ENCODE peak calls at places on chromosomes 5 and 9, in six cellular contexts. B is SK-N-MC, U is breast epithelium, Y is spleen, J is transverse colon, R is HCT116. W is an unnamed sample.

GRCh38 chr9:133485531-133486260 is 6.8 kb upstream of the SLC2A6 start:
- DNase-seq in B (no peak), R (no peak), U (no peak), J (no peak), Y (peak), W (no peak)

GRCh38 chr9:72873456-72873855 is 79.4 kb downstream of the ALDH1A1 start:
- DNase-seq in Y (no peak), B (no peak), R (no peak), J (no peak), U (no peak), W (no peak)

GRCh38 chr9:128838338-128838737 is 8.7 kb upstream of the SPOUT1 start:
- DNase-seq in R (no peak), U (no peak), J (no peak), B (no peak), Y (no peak), W (no peak)

GRCh38 chr9:130825809-130826208 is 9.2 kb upstream of the ABL1 start:
- DNase-seq in J (no peak), U (no peak), R (no peak), B (no peak), Y (no peak), W (no peak)

GRCh38 chr5:134566741-134567221 is 41.3 kb downstream of the JADE2 start:
- DNase-seq in R (no peak), U (no peak), B (no peak), Y (no peak), J (no peak), W (no peak)

GRCh38 chr9:135989722-135990467 is 28.7 kb upstream of the UBAC1 start:
- DNase-seq in U (no peak), J (no peak), B (no peak), Y (peak), R (no peak), W (no peak)

GRCh38 chr5:95741458-95741857 is 10.3 kb downstream of the RHOBTB3 start:
- DNase-seq in B (no peak), Y (no peak), J (no peak), U (no peak), R (no peak), W (no peak)

GRCh38 chr9:7799234-7799933 is at the start of gene DMAC1:
- DNase-seq in Y (peak), B (peak), R (peak), U (peak), J (peak), W (peak)

GRCh38 chr9:130448035-130448624 is 3.4 kb downstream of the ASS1 start:
- DNase-seq in Y (no peak), U (no peak), R (no peak), J (no peak), B (peak), W (no peak)

GRCh38 chr9:31032206-31032605 is 1352.2 kb upstream of the ACO1 start:
- DNase-seq in R (no peak), U (no peak), Y (no peak), J (no peak), B (no peak), W (no peak)

GRCh38 chr5:1002836-1003235 is 5.8 kb upstream of the NKD2 start:
- DNase-seq in R (no peak), U (no peak), B (no peak), J (no peak), Y (peak), W (peak)

DNA sequence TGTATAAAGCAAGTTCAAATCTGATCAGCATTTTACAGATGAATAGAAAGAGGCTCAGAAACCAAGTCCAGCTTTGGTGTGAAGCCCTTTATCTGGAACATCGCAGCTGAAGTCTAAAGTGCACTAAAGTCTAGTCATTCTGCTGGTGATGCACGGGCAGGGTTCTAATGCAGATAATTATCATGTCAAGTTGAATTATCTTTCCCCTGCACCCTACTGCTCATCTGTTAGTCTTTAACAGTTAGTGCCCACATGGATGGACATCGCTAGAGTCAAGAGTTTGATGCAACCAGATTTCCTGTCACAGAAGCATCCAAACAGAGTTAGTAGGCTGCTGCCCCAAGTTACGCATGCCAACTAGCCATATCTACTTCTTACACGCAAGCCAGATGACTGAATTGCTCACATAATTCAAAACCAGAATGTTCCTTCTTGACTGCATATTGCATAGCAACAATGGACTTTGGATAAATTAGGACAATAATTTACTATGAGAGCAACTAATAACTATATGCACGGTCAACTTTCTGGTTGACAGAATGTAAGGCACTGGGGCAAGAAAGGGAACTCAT is 1.6 kb upstream of the TOMM5 start:
- DNase-seq in J (no peak), B (no peak), R (no peak), U (no peak), Y (no peak), W (no peak)
- H3K4me3 ChIP-seq in J (peak), B (peak), R (no peak), U (peak), Y (no peak), W (no peak)

GRCh38 chr5:54764691-54765090 is 220.7 kb downstream of the ESM1 start:
- DNase-seq in J (no peak), B (no peak), Y (no peak), R (no peak), U (no peak), W (no peak)

GRCh38 chr5:54760182-54760935 is 225.0 kb downstream of the ESM1 start:
- DNase-seq in R (no peak), Y (no peak), J (no peak), B (no peak), U (no peak), W (no peak)

GRCh38 chr5:54758038-54758437 is 227.4 kb downstream of the ESM1 start:
- DNase-seq in U (no peak), Y (no peak), J (no peak), R (no peak), B (no peak), W (no peak)

GRCh38 chr5:54764102-54764501 is 221.3 kb downstream of the ESM1 start:
- DNase-seq in U (no peak), J (no peak), Y (no peak), B (no peak), R (no peak), W (no peak)

GRCh38 chr5:54761213-54761701 is 224.1 kb downstream of the ESM1 start:
- DNase-seq in J (no peak), B (no peak), Y (no peak), U (no peak), R (no peak), W (peak)
- TF ChIP-seq POLR2AphosphoS5 in J (peak), B (no peak), Y (no peak), U (no peak), R (no peak), W (peak)

DNA sequence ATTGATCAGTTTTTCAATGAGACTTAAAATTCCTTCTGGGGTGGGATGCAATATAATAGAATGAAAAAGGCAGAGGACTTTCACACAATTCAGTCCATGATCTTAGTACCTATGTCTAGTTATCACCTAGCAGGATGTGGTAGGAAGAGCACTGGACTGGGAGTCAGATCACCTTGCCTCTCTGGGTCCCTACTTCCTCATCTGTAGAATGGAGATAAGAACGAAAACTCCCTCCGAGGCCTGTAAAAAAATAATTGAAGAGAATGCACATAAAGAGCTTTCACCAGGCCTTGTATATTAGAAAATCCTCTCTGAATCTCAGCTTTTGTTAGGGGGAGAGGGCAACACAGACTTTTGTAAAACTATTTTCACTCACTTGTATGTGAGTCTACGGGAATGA is 681 bp upstream of the TMEFF1 start:
- DNase-seq in Y (no peak), B (no peak), J (no peak), U (no peak), R (no peak), W (no peak)
- H3K4me3 ChIP-seq in Y (no peak), B (peak), J (no peak), U (peak), R (no peak), W (peak)

GRCh38 chr9:83236029-83236696 is 173.2 kb upstream of the RASEF start:
- DNase-seq in U (no peak), J (no peak), B (no peak), R (no peak), Y (no peak), W (no peak)

GRCh38 chr9:83242066-83242465 is 179.1 kb upstream of the RASEF start:
- DNase-seq in R (no peak), U (no peak), J (no peak), Y (no peak), B (no peak), W (no peak)

GRCh38 chr9:83239787-83240186 is 176.8 kb upstream of the RASEF start:
- DNase-seq in Y (no peak), R (no peak), B (no peak), J (no peak), U (no peak), W (no peak)

GRCh38 chr9:83240671-83241070 is 177.7 kb upstream of the RASEF start:
- DNase-seq in B (no peak), J (no peak), Y (no peak), R (no peak), U (no peak), W (no peak)

GRCh38 chr9:83238871-83239624 is 176.1 kb upstream of the RASEF start:
- DNase-seq in J (peak), R (no peak), B (peak), U (no peak), Y (no peak), W (no peak)
- TF ChIP-seq POLR2AphosphoS5 in J (no peak), R (no peak), B (no peak), U (no peak), Y (peak), W (no peak)

GRCh38 chr5:151054713-151055112 is 26.1 kb downstream of the TNIP1 start:
- DNase-seq in U (no peak), Y (peak), B (no peak), R (no peak), J (peak), W (no peak)

GRCh38 chr5:151056367-151057306 is 24.2 kb downstream of the TNIP1 start:
- DNase-seq in B (no peak), R (no peak), U (no peak), J (no peak), Y (peak), W (no peak)

GRCh38 chr5:151053796-151054490 is 26.9 kb downstream of the TNIP1 start:
- DNase-seq in Y (peak), J (no peak), U (no peak), R (no peak), B (no peak), W (no peak)

GRCh38 chr5:151052834-151053233 is 28.0 kb downstream of the TNIP1 start:
- DNase-seq in R (no peak), Y (peak), U (no peak), J (no peak), B (no peak), W (no peak)

GRCh38 chr5:151055336-151055735 is 25.5 kb downstream of the TNIP1 start:
- DNase-seq in B (no peak), R (no peak), J (no peak), Y (peak), U (no peak), W (no peak)
- H3K4me3 ChIP-seq in B (no peak), R (no peak), J (no peak), Y (no peak), U (no peak), W (no peak)

DNA sequence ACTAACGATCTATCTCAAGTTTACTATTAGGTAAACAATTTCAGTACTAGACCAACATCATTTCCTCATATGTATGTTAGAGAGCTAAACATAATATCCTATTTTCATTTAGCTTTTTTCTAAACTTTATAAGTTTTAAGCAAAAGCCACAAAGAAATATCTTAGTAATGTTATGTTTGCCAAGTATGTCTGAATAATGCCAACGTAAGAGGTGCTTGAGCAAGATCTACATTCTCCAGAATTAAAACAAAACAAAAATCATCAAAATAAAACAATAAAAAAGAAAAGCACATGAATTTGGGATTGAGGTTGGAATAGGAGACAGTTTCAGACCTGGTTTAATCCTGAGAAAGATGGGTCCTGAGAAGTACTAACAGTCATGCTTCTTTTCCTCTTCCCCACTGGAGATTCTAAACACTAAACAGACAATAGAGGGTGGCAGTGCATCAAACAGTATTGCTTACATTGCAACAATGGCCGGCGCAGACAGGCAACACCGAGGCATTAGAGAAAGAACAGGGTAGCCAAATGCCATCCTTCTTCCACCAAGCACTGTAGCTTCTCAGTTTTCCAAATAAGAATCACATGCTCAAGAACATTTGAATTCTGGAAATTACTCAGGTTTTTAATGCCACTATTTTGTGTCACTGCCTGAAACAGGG is 33.6 kb downstream of the CSNK1A1 start:
- DNase-seq in R (no peak), Y (no peak), U (no peak), J (no peak), B (no peak), W (no peak)
- TF ChIP-seq POLR2AphosphoS5 in R (no peak), Y (no peak), U (no peak), J (no peak), B (no peak), W (peak)

GRCh38 chr9:35745569-35745968 is 3.5 kb downstream of the GBA2 start:
- DNase-seq in R (no peak), J (no peak), Y (no peak), U (no peak), B (no peak), W (no peak)
- H3K4me3 ChIP-seq in R (no peak), J (peak), Y (peak), U (no peak), B (no peak), W (no peak)

DNA sequence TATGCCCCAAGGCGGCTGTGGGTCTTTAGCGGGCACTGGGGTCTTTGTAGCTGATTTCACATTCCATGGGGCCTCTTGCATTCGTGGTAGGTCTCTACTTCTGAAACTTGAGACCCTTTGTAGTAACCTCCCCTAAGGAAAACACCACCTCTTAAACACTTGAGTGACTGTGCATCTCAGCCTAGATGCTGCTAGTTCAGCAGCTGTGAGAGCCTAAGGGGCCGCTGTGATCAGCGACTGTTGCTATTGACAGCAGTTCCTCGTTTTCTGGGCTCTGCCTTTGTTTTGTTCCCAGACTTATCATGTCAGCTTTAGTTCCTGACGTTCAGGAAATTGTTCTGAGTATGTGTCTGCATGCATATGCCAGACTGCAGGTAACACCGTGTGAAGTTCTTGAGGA is 171.2 kb downstream of the HSPA4 start:
- DNase-seq in U (no peak), B (no peak), J (no peak), Y (no peak), R (no peak), W (peak)
- TF ChIP-seq POLR2AphosphoS5 in U (no peak), B (no peak), J (no peak), Y (no peak), R (no peak), W (no peak)

GRCh38 chr5:107777161-107777740 is 106.5 kb upstream of the EFNA5 start:
- DNase-seq in Y (no peak), J (no peak), U (no peak), R (no peak), B (no peak), W (no peak)
- H3K4me3 ChIP-seq in Y (no peak), J (no peak), U (no peak), R (no peak), B (no peak), W (no peak)

GRCh38 chr9:104810421-104811339 is 46.8 kb downstream of the NIPSNAP3B start:
- DNase-seq in R (no peak), J (peak), U (no peak), Y (no peak), B (no peak), W (no peak)
- TF ChIP-seq POLR2AphosphoS5 in R (no peak), J (no peak), U (no peak), Y (no peak), B (no peak), W (no peak)

W was measured in sigmoid colon.